ENCODE peak calls at places on chromosome 1, in ten cellular contexts. C is heart right ventricle; J is A673; R is CD4-positive, alpha-beta memory T cell; B is GM23248; Y is neural progenitor cell; T is CD8-positive, alpha-beta memory T cell; K is lung; Z is heart left ventricle; S is PC-9. U is an unnamed sample.

GRCh38 chr1:17134036-17134435 is 14.8 kb upstream of the PADI2 start:
- DNase-seq in Z (no peak), Y (no peak), J (no peak), B (no peak), T (no peak), S (no peak), C (no peak), K (no peak), R (no peak), U (no peak)

GRCh38 chr1:99808391-99809115 is 41.6 kb upstream of the AGL start:
- DNase-seq in B (peak; percentile 95), C (no peak), J (peak; percentile 93), T (no peak), Z (no peak), R (peak; percentile 60), S (peak; percentile 27), Y (peak; percentile 87), K (peak; percentile 32), U (peak; percentile 77)

GRCh38 chr1:107740574-107740973 is 224.4 kb downstream of the VAV3 start:
- DNase-seq in J (no peak), Y (no peak), S (no peak), B (no peak), T (no peak), K (no peak), C (no peak), R (no peak), Z (no peak), U (no peak)

GRCh38 chr1:112718691-112719418 is 3.7 kb upstream of the PPM1J start:
- DNase-seq in R (peak; percentile 62), Y (peak; percentile 91), T (peak; percentile 72), J (peak; percentile 81), K (peak; percentile 76), Z (peak; percentile 82), B (peak; percentile 94), S (peak; percentile 78), C (peak; percentile 82), U (peak; percentile 73)

GRCh38 chr1:92211166-92211565 is 6.5 kb upstream of the C1orf146 start:
- DNase-seq in B (peak; percentile 86), Z (no peak), R (no peak), Y (no peak), S (no peak), C (no peak), J (no peak), T (no peak), K (no peak), U (no peak)

GRCh38 chr1:177256153-177256814 is 85.5 kb downstream of the BRINP2 start:
- DNase-seq in T (no peak), Y (peak; percentile 82), S (peak; percentile 1), R (no peak), K (peak; percentile 72), J (peak; percentile 68), C (peak; percentile 64), Z (peak; percentile 64), B (peak; percentile 89), U (peak; percentile 77)

GRCh38 chr1:2049517-2050481 is at the start of gene PRKCZ:
- DNase-seq in B (peak; percentile 17), S (peak; percentile 98), Z (peak; percentile 89), C (peak; percentile 79), J (peak; percentile 60), T (peak; percentile 92), Y (peak; percentile 97), R (peak; percentile 93), K (peak; percentile 93), U (peak; percentile 96)

GRCh38 chr1:228851196-228851595 is 115.9 kb downstream of the RHOU start:
- DNase-seq in J (no peak), S (no peak), K (no peak), Y (no peak), T (no peak), Z (no peak), R (no peak), C (no peak), B (no peak), U (no peak)

GRCh38 chr1:210237981-210238380 is 5.4 kb downstream of the SERTAD4 start:
- DNase-seq in Z (no peak), J (no peak), B (no peak), R (no peak), C (no peak), T (no peak), S (no peak), K (no peak), Y (no peak), U (no peak)

GRCh38 chr1:210236840-210237409 is 4.3 kb downstream of the SERTAD4 start:
- DNase-seq in S (no peak), Z (peak; percentile 85), T (no peak), B (peak; percentile 47), R (no peak), C (peak; percentile 58), Y (peak; percentile 23), K (no peak), J (peak; percentile 52), U (no peak)

GRCh38 chr1:210236386-210236839 is 3.8 kb downstream of the SERTAD4 start:
- DNase-seq in Y (no peak), T (no peak), S (no peak), B (no peak), R (no peak), C (no peak), J (no peak), Z (no peak), K (no peak), U (no peak)

GRCh38 chr1:210235363-210236053 is 2.9 kb downstream of the SERTAD4 start:
- DNase-seq in S (no peak), Y (no peak), J (no peak), B (no peak), C (no peak), T (no peak), R (no peak), K (no peak), Z (no peak), U (no peak)

GRCh38 chr1:210237514-210237913 is 4.9 kb downstream of the SERTAD4 start:
- DNase-seq in K (no peak), Y (no peak), B (no peak), Z (no peak), T (no peak), R (no peak), C (no peak), J (no peak), S (no peak), U (no peak)
- H3K4me1 ChIP-seq in K (peaks cover 4% of the 10 kb centered on the region), Y (peaks cover 21% of the 10 kb centered on the region), B (peaks cover 28% of the 10 kb centered on the region), Z (peaks cover 13% of the 10 kb centered on the region), T (no peaks in the 10 kb centered on the region), R (peaks cover 12% of the 10 kb centered on the region), C (peaks cover 39% of the 10 kb centered on the region), J (peaks cover 55% of the 10 kb centered on the region), S (peaks cover 35% of the 10 kb centered on the region), U (no peaks in the 10 kb centered on the region)

GRCh38 chr1:169610858-169611257 is 19.1 kb downstream of the SELP start:
- DNase-seq in K (no peak), Z (no peak), R (no peak), B (no peak), T (no peak), C (no peak), J (no peak), Y (no peak), S (no peak), U (no peak)

GRCh38 chr1:169615803-169616202 is 14.1 kb downstream of the SELP start:
- DNase-seq in Z (no peak), C (no peak), S (no peak), T (no peak), K (no peak), J (no peak), R (no peak), B (no peak), Y (no peak), U (no peak)

GRCh38 chr1:169608231-169608630 is 21.7 kb downstream of the SELP start:
- DNase-seq in T (no peak), Y (no peak), K (no peak), Z (no peak), J (no peak), R (no peak), C (no peak), S (no peak), B (no peak), U (no peak)

GRCh38 chr1:169604781-169605560 is 18.7 kb upstream of the F5 start:
- DNase-seq in R (peak; percentile 86), K (peak; percentile 38), C (no peak), J (no peak), T (peak; percentile 22), Z (peak; percentile 29), Y (no peak), B (no peak), S (no peak), U (no peak)

GRCh38 chr1:169610110-169610509 is 19.8 kb downstream of the SELP start:
- DNase-seq in K (no peak), B (no peak), Z (no peak), R (no peak), T (no peak), S (no peak), Y (peak; percentile 10), J (no peak), C (no peak), U (no peak)
- H3K27me3 ChIP-seq in K (no peaks in the 10 kb centered on the region), B (peaks cover 7% of the 10 kb centered on the region), Z (no peaks in the 10 kb centered on the region), R (no peaks in the 10 kb centered on the region), T (no peaks in the 10 kb centered on the region), S (no peaks in the 10 kb centered on the region), Y (no peaks in the 10 kb centered on the region), J (peaks cover 40% of the 10 kb centered on the region), C (no peaks in the 10 kb centered on the region), U (no peaks in the 10 kb centered on the region)

DNA sequence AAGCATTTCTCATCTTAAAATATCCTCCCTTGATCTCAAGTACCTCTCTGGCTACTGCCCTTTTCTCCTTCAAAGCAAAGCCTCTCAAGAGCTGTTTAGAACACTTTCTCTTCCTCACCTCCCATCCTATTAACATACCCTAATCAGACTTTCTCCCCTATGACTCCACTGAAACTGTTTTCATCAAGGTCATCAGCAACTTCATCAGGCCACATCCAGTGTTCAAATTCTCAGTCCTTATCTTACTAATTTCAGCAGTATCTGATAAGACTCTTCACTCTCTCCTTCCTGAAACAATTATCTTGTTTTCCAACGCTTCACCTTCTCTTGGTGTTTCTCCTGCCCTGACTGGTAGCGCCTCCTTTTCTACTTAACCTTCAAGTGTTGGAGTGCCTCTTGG is 1.5 kb upstream of the RAP1A start:
- DNase-seq in T (no peak), Y (no peak), C (no peak), R (no peak), J (no peak), B (no peak), K (no peak), Z (no peak), S (no peak), U (no peak)
- H3K27ac ChIP-seq in T (no peak overlapping the region), Y (no peak overlapping the region), C (peak overlapping the region; percentile 12), R (no peak overlapping the region), J (no peak overlapping the region), B (no peak overlapping the region), K (no peak overlapping the region), Z (no peak overlapping the region), S (no peak overlapping the region), U (no peak overlapping the region)

DNA sequence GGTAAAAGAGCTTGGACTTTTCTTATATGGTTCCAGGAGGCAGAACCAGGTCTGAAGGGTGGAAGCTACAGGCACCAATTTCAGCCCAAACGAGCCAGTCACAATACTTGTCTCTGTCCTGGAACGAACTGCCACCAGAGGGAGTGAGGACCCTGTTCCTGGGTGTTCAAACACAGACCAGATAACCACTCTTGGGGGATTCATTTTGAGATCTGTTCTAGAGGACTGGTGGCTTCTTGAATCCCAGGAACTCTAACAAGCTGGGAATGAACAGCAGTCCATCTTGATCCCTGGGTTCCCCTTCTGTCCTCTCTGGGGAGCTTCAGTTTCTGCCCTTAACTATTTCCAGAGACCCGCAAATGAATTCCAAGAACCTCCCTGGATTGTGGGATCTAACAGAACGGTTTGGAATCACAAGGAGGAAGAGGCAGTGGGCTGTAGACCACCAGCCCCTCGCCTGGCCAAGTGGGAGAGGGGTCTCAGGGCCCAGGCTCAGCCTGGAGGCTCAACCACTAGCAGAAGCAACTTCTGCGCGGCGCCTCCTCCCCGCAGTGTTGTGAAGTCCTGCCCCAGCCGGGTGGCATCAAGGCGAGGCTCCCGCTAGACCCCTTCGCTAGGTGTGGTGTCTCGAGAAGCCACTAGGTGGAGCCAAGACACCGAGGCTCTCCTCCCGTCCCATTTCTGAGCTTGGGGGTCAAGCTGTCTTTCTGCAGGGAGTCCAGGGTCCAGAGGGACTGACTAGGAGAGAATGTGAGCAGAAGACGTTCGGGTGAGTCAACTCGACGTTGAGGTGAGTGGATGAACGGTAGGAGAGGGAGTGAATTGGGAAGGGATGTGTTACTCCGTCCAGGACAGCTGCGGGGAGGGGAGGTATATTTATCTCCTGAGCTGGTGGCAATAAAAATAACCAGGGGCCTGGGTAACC is 12.1 kb upstream of the NES start:
- DNase-seq in K (peak; percentile 77), T (peak; percentile 70), Z (peak; percentile 67), B (peak; percentile 90), Y (peak; percentile 94), R (peak; percentile 73), J (peak; percentile 90), S (peak; percentile 84), C (peak; percentile 71), U (peak; percentile 72)
- H3K4me1 ChIP-seq in K (no peaks in the 10 kb centered on the region), T (peaks cover 7% of the 10 kb centered on the region), Z (no peaks in the 10 kb centered on the region), B (peaks cover 34% of the 10 kb centered on the region), Y (peaks cover 46% of the 10 kb centered on the region), R (peaks cover 25% of the 10 kb centered on the region), J (peaks cover 22% of the 10 kb centered on the region), S (peaks cover 82% of the 10 kb centered on the region), C (peaks cover 19% of the 10 kb centered on the region), U (peaks cover 4% of the 10 kb centered on the region)

U was measured in small intestine.